ENCODE peak calls at places on chromosome 21, in ten cellular contexts. X is PC-9; M is PC-3; A is HepG2; O is kidney; P is CD8-positive, alpha-beta T cell; B is upper lobe of right lung; V is psoas muscle; Q is uterus; R is cardiac muscle cell. N is an unnamed sample.

GRCh38 chr21:33403128-33403785 is at the start of gene IFNGR2:
- DNase-seq in P (peak; percentile 71), V (peak; percentile 65), R (peak; percentile 71), O (peak; percentile 83), Q (no peak), X (no peak), M (peak; percentile 27), A (no peak), B (peak; percentile 85), N (peak; percentile 50)

GRCh38 chr21:21188513-21189188 is 190.4 kb downstream of the NCAM2 start:
- DNase-seq in A (no peak), Q (no peak), M (no peak), X (no peak), R (no peak), P (no peak), V (no peak), B (no peak), O (no peak), N (no peak)

GRCh38 chr21:32316363-32317215 is 17.9 kb downstream of the MRAP start:
- DNase-seq in P (no peak), O (no peak), A (no peak), B (no peak), V (no peak), X (no peak), M (no peak), Q (no peak), R (no peak), N (no peak)

GRCh38 chr21:14321042-14321441 is 61.9 kb downstream of the HSPA13 start:
- DNase-seq in X (peak; percentile 48), V (no peak), P (no peak), O (no peak), A (no peak), Q (no peak), M (peak; percentile 56), B (no peak), R (no peak), N (no peak)

GRCh38 chr21:20971296-20971921 is 26.8 kb upstream of the NCAM2 start:
- DNase-seq in O (no peak), V (peak; percentile 56), Q (no peak), P (no peak), B (no peak), M (peak; percentile 62), X (no peak), R (peak; percentile 73), A (peak; percentile 18), N (peak; percentile 33)

GRCh38 chr21:38355992-38356781 is 99.4 kb downstream of the KCNJ15 start:
- DNase-seq in O (peak; percentile 90), Q (peak; percentile 63), A (peak; percentile 28), V (peak; percentile 82), X (no peak), R (peak; percentile 83), B (peak; percentile 91), M (peak; percentile 87), P (peak; percentile 78), N (peak; percentile 76)

GRCh38 chr21:39385299-39386145 is 36.6 kb upstream of the HMGN1 start:
- DNase-seq in O (peak; percentile 94), V (peak; percentile 93), X (no peak), A (peak; percentile 95), B (peak; percentile 92), Q (peak; percentile 70), M (no peak), R (no peak), P (peak; percentile 69), N (peak; percentile 86)

GRCh38 chr21:39048574-39048973 is 134.7 kb downstream of the PSMG1 start:
- DNase-seq in O (no peak), Q (no peak), A (no peak), V (no peak), B (no peak), R (no peak), M (peak; percentile 75), P (no peak), X (peak; percentile 44), N (no peak)

GRCh38 chr21:36076878-36077658 is 7.2 kb downstream of the CBR1 start:
- DNase-seq in X (no peak), M (no peak), A (no peak), P (no peak), B (no peak), V (no peak), O (no peak), Q (no peak), R (no peak), N (no peak)

GRCh38 chr21:39911792-39912191 is 44.6 kb downstream of the PCP4 start:
- DNase-seq in P (no peak), V (no peak), X (no peak), O (no peak), A (no peak), R (no peak), M (no peak), B (no peak), Q (no peak), N (no peak)

GRCh38 chr21:31394309-31394708 is 50.2 kb upstream of the TIAM1 start:
- DNase-seq in A (no peak), X (no peak), B (no peak), M (no peak), R (no peak), Q (no peak), P (no peak), O (no peak), V (no peak), N (no peak)

GRCh38 chr21:37702241-37702640 is 214.0 kb downstream of the KCNJ6 start:
- DNase-seq in V (no peak), P (no peak), Q (no peak), O (no peak), M (no peak), A (no peak), R (no peak), B (no peak), X (no peak), N (no peak)

GRCh38 chr21:14241322-14241721 is 25.4 kb downstream of the RBM11 start:
- DNase-seq in V (no peak), Q (no peak), P (no peak), X (no peak), A (no peak), B (no peak), R (no peak), M (no peak), O (no peak), N (no peak)

GRCh38 chr21:38869946-38870345 is 64.2 kb downstream of the ETS2 start:
- DNase-seq in X (no peak), B (no peak), V (no peak), A (peak; percentile 39), M (no peak), P (no peak), O (no peak), Q (no peak), R (no peak), N (no peak)

GRCh38 chr21:41188476-41189146 is 20.7 kb downstream of the BACE2 start:
- DNase-seq in B (no peak), X (no peak), P (no peak), O (no peak), R (no peak), V (no peak), Q (no peak), A (no peak), M (no peak), N (no peak)

GRCh38 chr21:31798842-31799691 is 67.1 kb upstream of the SCAF4 start:
- DNase-seq in X (no peak), B (no peak), O (no peak), R (peak; percentile 9), V (no peak), M (no peak), A (no peak), P (no peak), Q (no peak), N (no peak)

DNA sequence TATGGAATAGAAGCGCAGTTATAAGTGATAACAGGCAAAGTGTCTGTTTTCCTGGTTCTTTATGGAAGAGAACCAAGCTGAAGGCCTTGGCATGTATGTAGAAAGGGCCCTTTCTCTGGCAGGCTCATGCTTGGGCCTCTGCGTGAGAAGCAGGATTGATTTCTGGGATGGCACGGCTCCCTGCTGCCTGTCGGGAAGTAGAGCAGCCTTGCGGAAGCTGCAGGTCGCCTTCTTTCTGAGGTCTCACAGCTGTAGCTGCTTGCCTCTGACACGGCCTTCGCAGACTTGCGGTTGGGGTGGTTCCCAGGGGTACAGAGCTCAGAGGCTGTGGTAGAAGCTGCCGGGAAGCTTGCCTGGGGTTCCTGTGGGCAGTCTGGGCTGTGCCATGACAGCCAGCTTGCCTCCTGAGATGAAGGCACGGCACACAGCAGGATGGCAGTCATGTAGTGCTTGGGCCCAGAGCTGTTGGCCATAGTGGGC is 39.4 kb downstream of the TRAPPC10 start:
- DNase-seq in O (peak; percentile 84), R (no peak), B (no peak), P (no peak), V (peak; percentile 71), M (no peak), Q (peak; percentile 25), A (no peak), X (no peak), N (peak; percentile 52)
- H3K27ac ChIP-seq in O (peak overlapping the region; percentile 66), R (no peak overlapping the region), B (peak overlapping the region; percentile 77), P (no peak overlapping the region), V (peak overlapping the region; percentile 81), M (no peak overlapping the region), Q (peak overlapping the region; percentile 67), A (no peak overlapping the region), X (no peak overlapping the region), N (peak overlapping the region; percentile 75)

DNA sequence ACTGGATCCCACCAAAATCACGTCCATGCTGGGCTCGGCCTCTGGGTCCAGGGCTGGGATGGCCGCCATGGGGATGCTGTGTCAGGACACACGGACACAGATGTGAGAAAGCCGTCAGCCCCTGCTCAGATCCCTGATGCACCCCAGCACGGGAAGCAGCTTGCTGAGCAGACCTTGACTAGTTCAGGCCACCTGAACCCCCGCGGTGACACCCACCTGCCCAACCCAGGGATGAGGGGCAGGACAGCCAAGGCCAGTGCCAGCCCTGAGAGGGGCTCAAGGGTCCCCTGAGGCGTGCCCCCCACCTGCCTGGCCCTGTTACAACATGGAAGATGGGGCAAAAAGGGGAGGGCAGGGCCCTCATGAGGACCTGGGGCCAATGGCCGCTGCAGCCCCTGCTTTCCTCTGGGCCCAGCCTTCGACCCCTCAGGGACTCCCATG is 486 bp downstream of the DNMT3L start:
- DNase-seq in X (no peak), R (no peak), O (peak; percentile 49), Q (no peak), P (no peak), V (no peak), M (no peak), A (no peak), B (no peak), N (no peak)
- H3K4me1 ChIP-seq in X (peaks cover 8% of the 10 kb centered on the region), R (peaks cover 7% of the 10 kb centered on the region), O (no peaks in the 10 kb centered on the region), Q (no peaks in the 10 kb centered on the region), P (no peaks in the 10 kb centered on the region), V (no peaks in the 10 kb centered on the region), M (no peaks in the 10 kb centered on the region), A (peaks cover 24% of the 10 kb centered on the region), B (no peaks in the 10 kb centered on the region), N (no peaks in the 10 kb centered on the region)

DNA sequence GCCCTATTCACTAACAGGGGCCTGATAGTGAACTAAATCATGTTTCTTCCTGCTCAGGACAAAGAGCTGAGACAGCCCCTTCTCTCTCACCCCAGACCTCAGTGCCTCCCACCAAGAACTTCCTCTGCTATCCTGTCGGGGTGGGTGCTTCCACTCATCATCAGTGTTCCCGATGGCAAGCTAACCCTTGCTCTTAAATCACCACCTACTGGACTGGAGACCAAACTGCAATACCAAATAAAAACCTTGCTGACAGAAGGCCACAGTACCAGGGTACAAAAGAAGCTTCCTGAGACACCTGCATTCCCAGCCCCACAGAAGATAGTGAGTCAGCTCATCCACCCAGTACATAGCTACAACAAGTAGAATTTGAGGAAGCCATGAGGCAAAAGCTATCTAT is 799.5 kb downstream of the LTN1 start:
- DNase-seq in X (no peak), P (no peak), V (no peak), B (no peak), A (no peak), O (no peak), Q (no peak), M (peak; percentile 14), R (no peak), N (no peak)
- TF ChIP-seq CTCF in X (no peak), P (no peak), V (no peak), B (no peak), A (no peak), O (peak; percentile 17), Q (no peak), M (peak; percentile 39), R (no peak), N (no peak)

GRCh38 chr21:26591543-26591942 is 18.5 kb upstream of the CYYR1 start:
- DNase-seq in P (no peak), Q (no peak), M (no peak), O (no peak), B (no peak), V (no peak), X (no peak), A (no peak), R (no peak), N (no peak)
- H3K27ac ChIP-seq in P (no peak overlapping the region), Q (no peak overlapping the region), M (no peak overlapping the region), O (no peak overlapping the region), B (no peak overlapping the region), V (no peak overlapping the region), X (no peak overlapping the region), A (no peak overlapping the region), R (no peak overlapping the region), N (no peak overlapping the region)

N was measured in left ventricle myocardium inferior.